ENCODE peak calls at places on chromosomes 16 and 17, in five cellular contexts. E, W, A, N and T are unnamed samples. For H3K9me3, the result is how much of the 10 kb centered on the place peaks cover.

GRCh38 chr17:61403846-61404701 is 4.4 kb downstream of the TBX2 start:
- DNase-seq in E (no peak), W (peak), A (peak), N (no peak), T (no peak)

GRCh38 chr17:73498854-73499597 is 145.2 kb downstream of the SDK2 start:
- DNase-seq in E (no peak), W (peak), A (peak), N (no peak), T (no peak)

GRCh38 chr17:33292981-33293867 is at the start of gene ASIC2:
- DNase-seq in E (no peak), W (peak), A (no peak), N (no peak), T (no peak)

GRCh38 chr16:14146445-14146844 is 75.3 kb downstream of the MRTFB start:
- DNase-seq in E (no peak), W (no peak), A (no peak), N (no peak), T (no peak)

GRCh38 chr17:15882777-15883176 is 62.2 kb upstream of the ADORA2B start:
- DNase-seq in E (no peak), W (no peak), A (peak), N (no peak), T (no peak)

GRCh38 chr17:40516581-40517285 is 15.3 kb upstream of the TNS4 start:
- DNase-seq in E (peak), W (no peak), A (no peak), N (no peak), T (peak)

GRCh38 chr17:1186214-1186820 is 6.5 kb upstream of the ABR start:
- DNase-seq in E (no peak), W (peak), A (peak), N (no peak), T (no peak)

GRCh38 chr17:80892019-80892855 is 99.4 kb upstream of the CHMP6 start:
- DNase-seq in E (peak), W (peak), A (peak), N (peak), T (peak)

GRCh38 chr16:30767767-30768465 is 5.8 kb downstream of the RNF40 start:
- DNase-seq in E (no peak), W (peak), A (peak), N (no peak), T (no peak)

GRCh38 chr17:31560836-31561235 is 169.4 kb downstream of the RAB11FIP4 start:
- DNase-seq in E (no peak), W (no peak), A (peak), N (no peak), T (no peak)

GRCh38 chr17:266701-267656 is 85.5 kb upstream of the DOC2B start:
- DNase-seq in E (no peak), W (peak), A (peak), N (peak), T (no peak)

GRCh38 chr17:81453712-81454111 is 58.5 kb downstream of the BAHCC1 start:
- DNase-seq in E (no peak), W (no peak), A (no peak), N (no peak), T (no peak)

GRCh38 chr17:40130352-40131042 is 8.7 kb downstream of the MSL1 start:
- DNase-seq in E (no peak), W (no peak), A (no peak), N (no peak), T (no peak)

GRCh38 chr16:75433732-75434413 is 570 bp upstream of the CFDP1 start:
- DNase-seq in E (no peak), W (peak), A (peak), N (peak), T (peak)

GRCh38 chr16:69408451-69408850 is 16.0 kb upstream of the CYB5B start:
- DNase-seq in E (no peak), W (no peak), A (no peak), N (no peak), T (no peak)

GRCh38 chr16:83110221-83110768 is 483.5 kb downstream of the CDH13 start:
- DNase-seq in E (no peak), W (no peak), A (peak), N (no peak), T (no peak)

GRCh38 chr16:11536104-11536866 is 50.4 kb downstream of the LITAF start:
- DNase-seq in E (no peak), W (no peak), A (no peak), N (no peak), T (no peak)

GRCh38 chr16:80097098-80097497 is 443.7 kb upstream of the DYNLRB2 start:
- DNase-seq in E (no peak), W (no peak), A (no peak), N (no peak), T (no peak)

GRCh38 chr17:70168979-70169706 is at the start of gene KCNJ2:
- DNase-seq in E (peak), W (peak), A (peak), N (peak), T (peak)

GRCh38 chr16:3158014-3158497 is 23.2 kb downstream of the ZNF213 start:
- DNase-seq in E (no peak), W (no peak), A (peak), N (no peak), T (no peak)

GRCh38 chr17:7497228-7497627 is 13.1 kb downstream of the POLR2A start:
- DNase-seq in E (no peak), W (no peak), A (no peak), N (no peak), T (no peak)

GRCh38 chr16:55567382-55567781 is 898 bp downstream of the CAPNS2 start:
- DNase-seq in E (no peak), W (no peak), A (no peak), N (no peak), T (no peak)

GRCh38 chr17:72123496-72123963 is 2.7 kb downstream of the SOX9 start:
- DNase-seq in E (no peak), W (peak), A (no peak), N (no peak), T (no peak)

GRCh38 chr17:31310877-31311276 is 3.0 kb downstream of the EVI2B start:
- DNase-seq in E (peak), W (no peak), A (no peak), N (no peak), T (no peak)

GRCh38 chr17:5100832-5101231 is 10.8 kb downstream of the ZNF232 start:
- DNase-seq in E (no peak), W (no peak), A (no peak), N (no peak), T (no peak)

GRCh38 chr17:6924121-6924676 is 71.7 kb upstream of the ALOX12 start:
- DNase-seq in E (no peak), W (no peak), A (no peak), N (no peak), T (no peak)

GRCh38 chr16:27284865-27285675 is 16.5 kb upstream of the NSMCE1 start:
- DNase-seq in E (no peak), W (no peak), A (no peak), N (no peak), T (no peak)

GRCh38 chr16:8950580-8951077 is 13.1 kb downstream of the USP7 start:
- DNase-seq in E (no peak), W (no peak), A (peak), N (no peak), T (no peak)

GRCh38 chr16:57794849-57795430 is 7.4 kb downstream of the KIFC3 start:
- DNase-seq in E (no peak), W (peak), A (no peak), N (no peak), T (no peak)

GRCh38 chr17:70060415-70060814 is 14.6 kb upstream of the KCNJ16 start:
- DNase-seq in E (no peak), W (no peak), A (no peak), N (no peak), T (no peak)

GRCh38 chr17:7220593-7221280 is 999 bp downstream of the ACADVL start:
- DNase-seq in E (peak), W (no peak), A (peak), N (no peak), T (peak)

GRCh38 chr16:11768850-11769249 is 26.2 kb upstream of the TXNDC11 start:
- DNase-seq in E (no peak), W (no peak), A (no peak), N (no peak), T (no peak)

GRCh38 chr16:20741555-20742285 is at the start of gene THUMPD1:
- DNase-seq in E (peak), W (peak), A (peak), N (peak), T (peak)

GRCh38 chr16:87098361-87098760 is 218.8 kb downstream of the C16orf95 start:
- DNase-seq in E (no peak), W (no peak), A (no peak), N (no peak), T (no peak)

GRCh38 chr17:4604111-4604644 is 19.8 kb downstream of the SMTNL2 start:
- DNase-seq in E (no peak), W (no peak), A (peak), N (no peak), T (no peak)

GRCh38 chr16:85777583-85778310 is 21.6 kb downstream of the EMC8 start:
- DNase-seq in E (no peak), W (no peak), A (peak), N (no peak), T (no peak)

GRCh38 chr17:17505151-17505550 is 9.0 kb upstream of the RASD1 start:
- DNase-seq in E (no peak), W (peak), A (no peak), N (no peak), T (no peak)

GRCh38 chr16:10981697-10982216 is 37.4 kb downstream of the CLEC16A start:
- DNase-seq in E (no peak), W (no peak), A (no peak), N (no peak), T (peak)

GRCh38 chr17:78458739-78459335 is 80.4 kb downstream of the PGS1 start:
- DNase-seq in E (no peak), W (peak), A (peak), N (no peak), T (no peak)

GRCh38 chr17:37327341-37328090 is 48.3 kb upstream of the C17orf78 start:
- DNase-seq in E (no peak), W (no peak), A (peak), N (no peak), T (no peak)

GRCh38 chr16:35725949-35726348 is 2266.5 kb downstream of the TP53TG3F start:
- DNase-seq in E (no peak), W (no peak), A (no peak), N (no peak), T (no peak)
- H3K9me3 ChIP-seq in E (under half), W (under half), A (under half), N (under half), T (under half)

DNA sequence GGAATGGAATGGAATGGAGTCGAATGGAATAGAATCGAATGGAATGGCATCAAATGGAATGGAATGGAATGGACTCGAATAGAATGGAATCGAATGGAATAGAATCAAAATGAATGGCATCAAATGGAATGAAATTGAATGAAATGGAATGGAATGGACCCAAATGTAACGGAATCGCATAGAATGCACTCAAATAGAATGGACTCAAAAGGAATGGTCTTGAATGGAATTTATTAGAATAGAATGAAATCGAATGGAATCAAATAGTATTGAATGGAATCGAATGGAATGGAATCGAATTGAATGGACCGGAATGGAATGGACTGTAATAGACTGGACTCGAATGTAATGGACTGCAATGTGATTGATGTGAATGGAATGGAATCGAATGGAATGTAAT is 501.4 kb upstream of the WSB1 start:
- DNase-seq in E (no peak), W (no peak), A (no peak), N (no peak), T (no peak)
- H3K9me3 ChIP-seq in E (half or more), W (under half), A (under half), N (under half), T (under half)

GRCh38 chr16:35364263-35364662 is 1904.9 kb downstream of the TP53TG3F start:
- DNase-seq in E (no peak), W (no peak), A (no peak), N (no peak), T (no peak)
- H3K9me3 ChIP-seq in E (under half), W (under half), A (under half), N (under half), T (under half)

GRCh38 chr17:54282886-54283285 is 460.2 kb downstream of the KIF2B start:
- DNase-seq in E (no peak), W (no peak), A (no peak), N (no peak), T (no peak)
- H3K9me3 ChIP-seq in E (under half), W (under half), A (under half), N (under half), T (under half)

GRCh38 chr17:82950525-82951102 is 110.8 kb upstream of the ZNF750 start:
- DNase-seq in E (no peak), W (peak), A (no peak), N (no peak), T (no peak)
- H3K9me3 ChIP-seq in E (under half), W (under half), A (under half), N (under half), T (under half)